ENCODE peak calls at places on chromosome 22, in seven cellular contexts. One of them, this sample, is unnamed.

GRCh38 chr22:50469377-50470305 is 5.2 kb downstream of the SBF1 start:
- DNase-seq in activated CD4-positive, alpha-beta T cell treated with anti-CD3 and anti-CD28 coated beads for 24 hours: peak
- DNase-seq in MG63: peak
- DNase-seq in IMR-90: peak
- DNase-seq in AG08396: no peak
- DNase-seq in activated CD4-positive, CD25-positive, alpha-beta regulatory T cell treated with anti-CD3 and anti-CD28 coated beads, Interleukin-2, amount 50 U/mL, for 72 hours: peak
- DNase-seq in epithelial cell of esophagus: peak
- DNase-seq in this sample: no peak

GRCh38 chr22:43774318-43774717 is 37.8 kb downstream of the EFCAB6 start:
- DNase-seq in IMR-90: no peak
- DNase-seq in AG08396: no peak
- DNase-seq in epithelial cell of esophagus: no peak
- DNase-seq in MG63: no peak
- DNase-seq in activated CD4-positive, alpha-beta T cell treated with anti-CD3 and anti-CD28 coated beads for 24 hours: no peak
- DNase-seq in activated CD4-positive, CD25-positive, alpha-beta regulatory T cell treated with anti-CD3 and anti-CD28 coated beads, Interleukin-2, amount 50 U/mL, for 72 hours: no peak
- DNase-seq in this sample: no peak

GRCh38 chr22:27597703-27598444 is 203.7 kb downstream of the MN1 start:
- DNase-seq in AG08396: no peak
- DNase-seq in IMR-90: no peak
- DNase-seq in activated CD4-positive, alpha-beta T cell treated with anti-CD3 and anti-CD28 coated beads for 24 hours: no peak
- DNase-seq in activated CD4-positive, CD25-positive, alpha-beta regulatory T cell treated with anti-CD3 and anti-CD28 coated beads, Interleukin-2, amount 50 U/mL, for 72 hours: no peak
- DNase-seq in MG63: peak
- DNase-seq in epithelial cell of esophagus: peak
- DNase-seq in this sample: no peak

GRCh38 chr22:35733036-35733435 is 15.4 kb downstream of the APOL5 start:
- DNase-seq in IMR-90: no peak
- DNase-seq in epithelial cell of esophagus: no peak
- DNase-seq in MG63: no peak
- DNase-seq in AG08396: no peak
- DNase-seq in activated CD4-positive, alpha-beta T cell treated with anti-CD3 and anti-CD28 coated beads for 24 hours: no peak
- DNase-seq in activated CD4-positive, CD25-positive, alpha-beta regulatory T cell treated with anti-CD3 and anti-CD28 coated beads, Interleukin-2, amount 50 U/mL, for 72 hours: no peak
- DNase-seq in this sample: no peak

GRCh38 chr22:23783496-23784167 is 3.1 kb upstream of the SMARCB1 start:
- DNase-seq in AG08396: no peak
- DNase-seq in activated CD4-positive, CD25-positive, alpha-beta regulatory T cell treated with anti-CD3 and anti-CD28 coated beads, Interleukin-2, amount 50 U/mL, for 72 hours: no peak
- DNase-seq in IMR-90: no peak
- DNase-seq in activated CD4-positive, alpha-beta T cell treated with anti-CD3 and anti-CD28 coated beads for 24 hours: no peak
- DNase-seq in MG63: no peak
- DNase-seq in epithelial cell of esophagus: no peak
- DNase-seq in this sample: peak

GRCh38 chr22:45932066-45932465 is 44.9 kb downstream of the WNT7B start:
- DNase-seq in AG08396: no peak
- DNase-seq in epithelial cell of esophagus: no peak
- DNase-seq in MG63: peak
- DNase-seq in activated CD4-positive, alpha-beta T cell treated with anti-CD3 and anti-CD28 coated beads for 24 hours: no peak
- DNase-seq in IMR-90: no peak
- DNase-seq in activated CD4-positive, CD25-positive, alpha-beta regulatory T cell treated with anti-CD3 and anti-CD28 coated beads, Interleukin-2, amount 50 U/mL, for 72 hours: no peak
- DNase-seq in this sample: no peak

GRCh38 chr22:46272762-46273431 is 5.1 kb downstream of the TTC38 start:
- DNase-seq in AG08396: no peak
- DNase-seq in MG63: no peak
- DNase-seq in activated CD4-positive, CD25-positive, alpha-beta regulatory T cell treated with anti-CD3 and anti-CD28 coated beads, Interleukin-2, amount 50 U/mL, for 72 hours: no peak
- DNase-seq in activated CD4-positive, alpha-beta T cell treated with anti-CD3 and anti-CD28 coated beads for 24 hours: no peak
- DNase-seq in epithelial cell of esophagus: no peak
- DNase-seq in IMR-90: no peak
- DNase-seq in this sample: peak

GRCh38 chr22:50014053-50014501 is 1.5 kb upstream of the IL17REL start:
- DNase-seq in IMR-90: no peak
- DNase-seq in activated CD4-positive, CD25-positive, alpha-beta regulatory T cell treated with anti-CD3 and anti-CD28 coated beads, Interleukin-2, amount 50 U/mL, for 72 hours: no peak
- DNase-seq in AG08396: no peak
- DNase-seq in activated CD4-positive, alpha-beta T cell treated with anti-CD3 and anti-CD28 coated beads for 24 hours: no peak
- DNase-seq in MG63: no peak
- DNase-seq in epithelial cell of esophagus: no peak
- DNase-seq in this sample: peak

GRCh38 chr22:35257002-35257320 is 332 bp upstream of the HMGXB4 start:
- DNase-seq in epithelial cell of esophagus: no peak
- DNase-seq in MG63: no peak
- DNase-seq in activated CD4-positive, alpha-beta T cell treated with anti-CD3 and anti-CD28 coated beads for 24 hours: no peak
- DNase-seq in IMR-90: no peak
- DNase-seq in AG08396: no peak
- DNase-seq in activated CD4-positive, CD25-positive, alpha-beta regulatory T cell treated with anti-CD3 and anti-CD28 coated beads, Interleukin-2, amount 50 U/mL, for 72 hours: no peak
- DNase-seq in this sample: no peak

GRCh38 chr22:19892249-19892879 is 37.7 kb upstream of the GNB1L start:
- DNase-seq in AG08396: no peak
- DNase-seq in MG63: no peak
- DNase-seq in activated CD4-positive, alpha-beta T cell treated with anti-CD3 and anti-CD28 coated beads for 24 hours: peak
- DNase-seq in activated CD4-positive, CD25-positive, alpha-beta regulatory T cell treated with anti-CD3 and anti-CD28 coated beads, Interleukin-2, amount 50 U/mL, for 72 hours: peak
- DNase-seq in IMR-90: peak
- DNase-seq in epithelial cell of esophagus: no peak
- DNase-seq in this sample: no peak

GRCh38 chr22:17922925-17923898 is 101.1 kb downstream of the MICAL3 start:
- DNase-seq in activated CD4-positive, CD25-positive, alpha-beta regulatory T cell treated with anti-CD3 and anti-CD28 coated beads, Interleukin-2, amount 50 U/mL, for 72 hours: no peak
- DNase-seq in AG08396: peak
- DNase-seq in IMR-90: peak
- DNase-seq in epithelial cell of esophagus: no peak
- DNase-seq in activated CD4-positive, alpha-beta T cell treated with anti-CD3 and anti-CD28 coated beads for 24 hours: no peak
- DNase-seq in MG63: peak
- DNase-seq in this sample: no peak

GRCh38 chr22:40251106-40251505 is 73.4 kb downstream of the TNRC6B start:
- DNase-seq in activated CD4-positive, CD25-positive, alpha-beta regulatory T cell treated with anti-CD3 and anti-CD28 coated beads, Interleukin-2, amount 50 U/mL, for 72 hours: no peak
- DNase-seq in activated CD4-positive, alpha-beta T cell treated with anti-CD3 and anti-CD28 coated beads for 24 hours: no peak
- DNase-seq in AG08396: no peak
- DNase-seq in MG63: no peak
- DNase-seq in IMR-90: no peak
- DNase-seq in epithelial cell of esophagus: no peak
- DNase-seq in this sample: no peak

GRCh38 chr22:41285441-41285819 is 557 bp downstream of the RANGAP1 start:
- DNase-seq in MG63: peak
- DNase-seq in activated CD4-positive, CD25-positive, alpha-beta regulatory T cell treated with anti-CD3 and anti-CD28 coated beads, Interleukin-2, amount 50 U/mL, for 72 hours: peak
- DNase-seq in activated CD4-positive, alpha-beta T cell treated with anti-CD3 and anti-CD28 coated beads for 24 hours: peak
- DNase-seq in epithelial cell of esophagus: peak
- DNase-seq in AG08396: peak
- DNase-seq in IMR-90: peak
- DNase-seq in this sample: peak

GRCh38 chr22:46373166-46373565 is 37.7 kb downstream of the TRMU start:
- DNase-seq in epithelial cell of esophagus: no peak
- DNase-seq in IMR-90: no peak
- DNase-seq in activated CD4-positive, alpha-beta T cell treated with anti-CD3 and anti-CD28 coated beads for 24 hours: no peak
- DNase-seq in activated CD4-positive, CD25-positive, alpha-beta regulatory T cell treated with anti-CD3 and anti-CD28 coated beads, Interleukin-2, amount 50 U/mL, for 72 hours: no peak
- DNase-seq in AG08396: no peak
- DNase-seq in MG63: no peak
- DNase-seq in this sample: no peak

GRCh38 chr22:50136431-50137047 is 34.0 kb upstream of the PANX2 start:
- DNase-seq in activated CD4-positive, CD25-positive, alpha-beta regulatory T cell treated with anti-CD3 and anti-CD28 coated beads, Interleukin-2, amount 50 U/mL, for 72 hours: no peak
- DNase-seq in activated CD4-positive, alpha-beta T cell treated with anti-CD3 and anti-CD28 coated beads for 24 hours: no peak
- DNase-seq in epithelial cell of esophagus: no peak
- DNase-seq in AG08396: no peak
- DNase-seq in MG63: no peak
- DNase-seq in IMR-90: no peak
- DNase-seq in this sample: no peak

GRCh38 chr22:23270798-23271596 is 90.7 kb downstream of the BCR start:
- DNase-seq in AG08396: no peak
- DNase-seq in IMR-90: no peak
- DNase-seq in activated CD4-positive, CD25-positive, alpha-beta regulatory T cell treated with anti-CD3 and anti-CD28 coated beads, Interleukin-2, amount 50 U/mL, for 72 hours: no peak
- DNase-seq in epithelial cell of esophagus: no peak
- DNase-seq in activated CD4-positive, alpha-beta T cell treated with anti-CD3 and anti-CD28 coated beads for 24 hours: no peak
- DNase-seq in MG63: no peak
- DNase-seq in this sample: no peak

GRCh38 chr22:29689872-29690213 is 30.0 kb upstream of the CABP7 start:
- DNase-seq in epithelial cell of esophagus: peak
- DNase-seq in activated CD4-positive, alpha-beta T cell treated with anti-CD3 and anti-CD28 coated beads for 24 hours: peak
- DNase-seq in activated CD4-positive, CD25-positive, alpha-beta regulatory T cell treated with anti-CD3 and anti-CD28 coated beads, Interleukin-2, amount 50 U/mL, for 72 hours: no peak
- DNase-seq in IMR-90: peak
- DNase-seq in AG08396: peak
- DNase-seq in MG63: no peak
- DNase-seq in this sample: peak

GRCh38 chr22:49136816-49137180 is 690.9 kb downstream of the BRD1 start:
- DNase-seq in activated CD4-positive, alpha-beta T cell treated with anti-CD3 and anti-CD28 coated beads for 24 hours: no peak
- DNase-seq in MG63: no peak
- DNase-seq in epithelial cell of esophagus: no peak
- DNase-seq in activated CD4-positive, CD25-positive, alpha-beta regulatory T cell treated with anti-CD3 and anti-CD28 coated beads, Interleukin-2, amount 50 U/mL, for 72 hours: no peak
- DNase-seq in IMR-90: no peak
- DNase-seq in AG08396: no peak
- DNase-seq in this sample: no peak

This sample was measured in posterior vena cava.